ENCODE peak calls at places on chromosomes 1 and 21, in seven cellular contexts. O is body of pancreas; X is heart left ventricle; P is left lung; C is central memory CD8-positive, alpha-beta T cell; I is aorta; M is natural killer cell. G is an unnamed sample.

GRCh38 chr1:63691672-63692425 is 82.0 kb upstream of the ROR1 start:
- ATAC-seq in O (peak), I (peak), X (peak), M (peak), P (peak), C (no peak), G (peak)

GRCh38 chr1:86916752-86917151 is 2.3 kb downstream of the HS2ST1 start:
- ATAC-seq in M (no peak), C (no peak), O (no peak), P (no peak), X (no peak), I (no peak), G (no peak)

GRCh38 chr1:67759692-67760029 is 73.6 kb downstream of the GNG12 start:
- ATAC-seq in M (no peak), P (peak), X (peak), I (peak), O (no peak), C (no peak), G (no peak)

GRCh38 chr21:43210454-43211084 is 41.8 kb downstream of the CRYAA start:
- ATAC-seq in C (no peak), P (no peak), X (no peak), M (no peak), I (no peak), O (peak), G (no peak)

GRCh38 chr1:7229696-7230095 is 444.4 kb downstream of the CAMTA1 start:
- ATAC-seq in P (no peak), I (no peak), O (no peak), C (no peak), M (no peak), X (no peak), G (no peak)

GRCh38 chr1:26350701-26351590 is 3.0 kb downstream of the CRYBG2 start:
- ATAC-seq in I (no peak), M (no peak), P (no peak), O (no peak), X (no peak), C (no peak), G (no peak)

GRCh38 chr1:243236604-243237252 is 18.4 kb downstream of the CEP170 start:
- ATAC-seq in X (peak), C (no peak), I (no peak), P (no peak), O (no peak), M (no peak), G (no peak)

GRCh38 chr21:44914176-44914874 is 6.4 kb downstream of the ITGB2 start:
- ATAC-seq in I (peak), M (peak), P (peak), C (peak), X (peak), O (no peak), G (no peak)

GRCh38 chr1:245105815-245106410 is 48.9 kb upstream of the KIF26B start:
- ATAC-seq in X (no peak), I (no peak), C (no peak), O (no peak), M (no peak), P (no peak), G (no peak)

GRCh38 chr1:220926146-220926545 is 46.9 kb downstream of the HLX start:
- ATAC-seq in C (no peak), X (no peak), P (no peak), O (no peak), I (no peak), M (no peak), G (no peak)

GRCh38 chr1:224782601-224783000 is 146.9 kb upstream of the DNAH14 start:
- ATAC-seq in C (no peak), X (no peak), O (no peak), M (no peak), P (no peak), I (no peak), G (no peak)

GRCh38 chr1:1624443-1625403 is 7.2 kb upstream of the MMP23B start:
- ATAC-seq in C (no peak), M (no peak), I (no peak), P (no peak), O (no peak), X (peak), G (no peak)

GRCh38 chr1:26259578-26259977 is 20.3 kb upstream of the SH3BGRL3 start:
- ATAC-seq in C (no peak), O (no peak), X (no peak), I (no peak), M (peak), P (peak), G (no peak)

GRCh38 chr1:210653771-210654170 is 325.1 kb downstream of the HHAT start:
- ATAC-seq in M (peak), I (peak), C (no peak), O (peak), P (peak), X (peak), G (peak)

GRCh38 chr1:34781844-34782391 is 904 bp downstream of the GJB3 start:
- ATAC-seq in C (no peak), M (no peak), X (no peak), O (no peak), I (no peak), P (peak), G (no peak)

GRCh38 chr1:115314111-115314510 is 23.9 kb downstream of the NGF start:
- ATAC-seq in X (no peak), O (no peak), C (no peak), I (no peak), M (no peak), P (no peak), G (no peak)

GRCh38 chr1:54798769-54799641 is 2.1 kb downstream of the TTC22 start:
- ATAC-seq in C (peak), X (no peak), O (no peak), M (peak), P (peak), I (no peak), G (no peak)

GRCh38 chr1:26597629-26598039 is 68.1 kb downstream of the RPS6KA1 start:
- ATAC-seq in X (no peak), O (peak), M (peak), P (peak), I (no peak), C (no peak), G (no peak)

GRCh38 chr1:31588751-31589515 is 12.6 kb downstream of the TINAGL1 start:
- ATAC-seq in X (peak), C (no peak), I (peak), P (peak), M (no peak), O (peak), G (peak)

GRCh38 chr1:246773213-246773641 is 49.0 kb downstream of the SCCPDH start:
- ATAC-seq in P (no peak), M (no peak), O (no peak), I (no peak), C (no peak), X (no peak), G (no peak)

G was measured in gastroesophageal sphincter.